ENCODE peak calls at places on chromosome 17, in six cellular contexts. P, U, T, W, J and Z are unnamed samples.

GRCh38 chr17:44200478-44201155 is 933 bp upstream of the ATXN7L3 start:
- DNase-seq in P (peak; percentile 38), U (no peak), T (no peak), W (no peak), J (no peak), Z (no peak)

GRCh38 chr17:57366558-57367351 is 110.4 kb downstream of the MSI2 start:
- DNase-seq in P (no peak), U (no peak), T (no peak), W (no peak), J (no peak), Z (no peak)

GRCh38 chr17:79915850-79916430 is 76.7 kb upstream of the CBX4 start:
- DNase-seq in P (no peak), U (no peak), T (no peak), W (no peak), J (peak; percentile 55), Z (no peak)

GRCh38 chr17:5123343-5124124 is 7.7 kb downstream of the USP6 start:
- DNase-seq in P (no peak), U (no peak), T (no peak), W (no peak), J (no peak), Z (no peak)

GRCh38 chr17:15966183-15966878 is 21.4 kb downstream of the ADORA2B start:
- DNase-seq in P (no peak), U (no peak), T (no peak), W (peak; percentile 44), J (peak; percentile 22), Z (no peak)

GRCh38 chr17:45370949-45371413 is 54.2 kb upstream of the MAP3K14 start:
- DNase-seq in P (peak; percentile 22), U (no peak), T (no peak), W (no peak), J (peak; percentile 21), Z (no peak)

GRCh38 chr17:82810644-82811430 is 29.0 kb downstream of the ZNF750 start:
- DNase-seq in P (no peak), U (no peak), T (no peak), W (no peak), J (no peak), Z (no peak)

GRCh38 chr17:72976971-72977767 is 115.3 kb downstream of the SLC39A11 start:
- DNase-seq in P (peak; percentile 67), U (peak; percentile 23), T (peak; percentile 72), W (peak; percentile 56), J (peak; percentile 89), Z (peak; percentile 63)

GRCh38 chr17:17723354-17724261 is 42.4 kb downstream of the RAI1 start:
- DNase-seq in P (peak; percentile 82), U (no peak), T (no peak), W (peak; percentile 49), J (peak; percentile 81), Z (no peak)

GRCh38 chr17:41329279-41329925 is 13.9 kb upstream of the KRTAP17-1 start:
- DNase-seq in P (peak; percentile 78), U (no peak), T (no peak), W (no peak), J (peak; percentile 33), Z (no peak)

GRCh38 chr17:44235583-44235936 is 16.1 kb upstream of the UBTF start:
- DNase-seq in P (no peak), U (no peak), T (no peak), W (no peak), J (no peak), Z (peak; percentile 95)

GRCh38 chr17:15122857-15123256 is 142.3 kb downstream of the PMP22 start:
- DNase-seq in P (peak; percentile 19), U (no peak), T (no peak), W (no peak), J (no peak), Z (no peak)

GRCh38 chr17:64993867-64994266 is 62.7 kb downstream of the GNA13 start:
- DNase-seq in P (no peak), U (no peak), T (no peak), W (no peak), J (no peak), Z (no peak)

GRCh38 chr17:28042657-28042720 is at the start of gene NLK:
- DNase-seq in P (no peak), U (no peak), T (no peak), W (no peak), J (no peak), Z (no peak)

GRCh38 chr17:28041068-28041843 is 1.2 kb upstream of the NLK start:
- DNase-seq in P (peak; percentile 100), U (peak; percentile 99), T (peak; percentile 99), W (peak; percentile 99), J (peak; percentile 100), Z (peak; percentile 97)

GRCh38 chr17:28041844-28042656 is 427 bp upstream of the NLK start:
- DNase-seq in P (peak; percentile 40), U (no peak), T (no peak), W (no peak), J (no peak), Z (no peak)

GRCh38 chr17:28043296-28043695 is 819 bp downstream of the NLK start:
- DNase-seq in P (no peak), U (no peak), T (no peak), W (no peak), J (no peak), Z (no peak)

DNA sequence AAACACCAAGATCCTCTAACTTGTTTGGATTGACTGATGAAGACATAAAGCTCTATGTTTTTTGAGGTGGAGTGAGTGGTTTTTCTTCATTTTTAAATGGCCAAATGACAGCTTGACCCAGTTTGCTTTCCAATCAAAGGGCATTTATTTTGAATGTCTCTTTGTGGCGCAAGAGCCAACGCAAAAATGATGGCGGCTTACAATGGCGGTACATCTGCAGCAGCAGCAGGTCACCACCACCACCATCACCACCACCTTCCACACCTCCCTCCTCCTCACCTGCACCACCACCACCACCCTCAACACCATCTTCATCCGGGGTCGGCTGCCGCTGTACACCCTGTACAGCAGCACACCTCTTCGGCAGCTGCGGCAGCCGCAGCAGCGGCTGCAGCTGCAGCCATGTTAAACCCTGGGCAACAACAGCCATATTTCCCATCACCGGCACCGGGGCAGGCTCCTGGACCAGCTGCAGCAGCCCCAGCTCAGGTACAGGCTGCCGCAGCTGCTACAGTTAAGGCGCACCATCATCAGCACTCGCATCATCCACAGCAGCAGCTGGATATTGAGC is 329 bp downstream of the NLK start:
- DNase-seq in P (no peak), U (no peak), T (no peak), W (no peak), J (no peak), Z (no peak)
- H3K4me3 ChIP-seq in P (peak overlapping the region; percentile 88), U (no peak overlapping the region), T (peak overlapping the region; percentile 78), W (peak overlapping the region; percentile 67), J (peak overlapping the region; percentile 33), Z (no peak overlapping the region)

GRCh38 chr17:28655160-28655559 is 6.5 kb downstream of the SDF2 start:
- DNase-seq in P (no peak), U (no peak), T (no peak), W (no peak), J (no peak), Z (no peak)
- H3K4me3 ChIP-seq in P (no peak overlapping the region), U (no peak overlapping the region), T (no peak overlapping the region), W (no peak overlapping the region), J (no peak overlapping the region), Z (no peak overlapping the region)

GRCh38 chr17:35257080-35257701 is 14.3 kb downstream of the SLFN5 start:
- DNase-seq in P (peak; percentile 55), U (peak; percentile 37), T (no peak), W (peak; percentile 53), J (peak; percentile 84), Z (no peak)

GRCh38 chr17:35252646-35253045 is 9.8 kb downstream of the SLFN5 start:
- DNase-seq in P (no peak), U (no peak), T (no peak), W (no peak), J (peak; percentile 39), Z (no peak)

GRCh38 chr17:35255316-35255715 is 12.4 kb downstream of the SLFN5 start:
- DNase-seq in P (no peak), U (no peak), T (no peak), W (no peak), J (no peak), Z (no peak)

GRCh38 chr17:35256629-35257028 is 13.8 kb downstream of the SLFN5 start:
- DNase-seq in P (no peak), U (no peak), T (no peak), W (no peak), J (no peak), Z (no peak)

GRCh38 chr17:35254107-35254802 is 11.4 kb downstream of the SLFN5 start:
- DNase-seq in P (peak; percentile 98), U (peak; percentile 84), T (peak; percentile 86), W (peak; percentile 90), J (peak; percentile 99), Z (peak; percentile 92)
- H3K4me3 ChIP-seq in P (no peak overlapping the region), U (no peak overlapping the region), T (no peak overlapping the region), W (no peak overlapping the region), J (no peak overlapping the region), Z (no peak overlapping the region)

GRCh38 chr17:63223212-63223911 is 222.7 kb downstream of the CYB561 start:
- DNase-seq in P (no peak), U (no peak), T (no peak), W (no peak), J (no peak), Z (no peak)
- H3K4me3 ChIP-seq in P (no peak overlapping the region), U (no peak overlapping the region), T (no peak overlapping the region), W (no peak overlapping the region), J (no peak overlapping the region), Z (no peak overlapping the region)

DNA sequence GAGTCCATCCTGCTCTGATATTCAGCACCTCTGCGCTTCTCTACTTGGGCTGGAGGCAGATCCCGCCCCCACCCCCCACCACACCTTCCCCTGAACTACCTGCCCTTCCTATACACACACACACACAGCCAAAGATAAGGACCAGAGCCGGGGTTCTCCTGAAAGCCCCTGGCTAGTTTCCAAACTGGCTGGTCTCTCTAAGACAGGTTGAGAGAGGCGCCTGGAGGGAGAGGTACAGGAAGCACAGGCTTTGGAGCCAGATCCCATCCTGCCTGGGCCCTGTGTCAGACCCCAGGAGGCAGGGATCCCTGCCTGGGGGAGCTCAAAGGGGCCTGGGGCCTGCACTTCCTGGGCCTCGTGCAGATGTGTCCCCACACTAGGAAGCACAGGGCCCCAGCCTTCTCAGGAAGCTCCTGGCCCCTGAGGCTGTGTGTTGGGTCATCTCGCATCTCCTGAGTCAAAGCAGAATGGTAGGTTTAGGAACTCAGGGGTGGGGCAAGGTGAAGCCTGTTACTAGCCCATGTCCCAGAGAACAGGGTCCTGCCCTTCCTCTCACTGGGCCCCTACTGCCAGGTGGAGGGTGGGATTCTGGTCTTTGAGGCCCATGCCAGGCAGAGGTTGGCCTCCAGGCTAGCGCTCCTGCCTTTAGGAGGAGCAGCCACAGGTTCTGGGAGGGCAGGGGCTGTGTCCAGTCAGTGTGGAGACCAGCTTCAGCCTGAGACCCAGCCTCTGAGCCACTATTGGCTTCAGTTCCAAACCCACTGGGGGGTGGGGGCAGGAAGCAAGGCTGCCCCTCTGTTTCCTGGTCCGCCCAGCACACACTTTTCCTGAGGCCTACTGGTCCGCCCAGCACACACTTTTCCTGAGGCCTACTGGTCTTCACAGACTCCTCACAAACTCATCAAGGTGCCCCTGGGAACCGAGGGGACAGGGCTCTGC is 16.1 kb downstream of the SLC5A10 start:
- DNase-seq in P (no peak), U (no peak), T (no peak), W (no peak), J (no peak), Z (no peak)
- H3K4me3 ChIP-seq in P (no peak overlapping the region), U (no peak overlapping the region), T (no peak overlapping the region), W (no peak overlapping the region), J (no peak overlapping the region), Z (no peak overlapping the region)

DNA sequence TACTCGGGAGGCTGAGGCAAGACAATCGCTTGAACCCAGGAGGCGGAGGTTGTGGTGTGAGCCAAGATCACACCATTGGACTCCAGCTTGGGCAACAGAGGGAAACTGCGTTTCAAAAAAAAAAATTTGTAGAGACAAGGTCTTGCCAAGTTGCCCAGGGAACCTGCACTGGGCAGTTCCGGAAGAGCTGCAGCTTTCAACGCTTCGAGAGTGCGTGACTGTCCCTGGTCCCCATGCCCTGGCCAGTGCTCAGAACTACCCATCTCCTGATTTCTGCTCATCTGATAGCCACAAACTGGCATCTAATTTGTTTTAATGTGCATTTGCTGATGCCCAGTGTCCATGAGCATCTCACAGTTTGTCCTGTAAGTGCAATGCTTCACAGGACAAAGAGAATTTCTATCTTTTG is 4.0 kb downstream of the ACTG1 start:
- DNase-seq in P (peak; percentile 34), U (no peak), T (no peak), W (no peak), J (peak; percentile 60), Z (no peak)
- H3K4me3 ChIP-seq in P (peak overlapping the region; percentile 87), U (peak overlapping the region; percentile 98), T (peak overlapping the region; percentile 96), W (peak overlapping the region; percentile 97), J (peak overlapping the region; percentile 100), Z (peak overlapping the region; percentile 61)